ENCODE peak calls at places on chromosomes 11 and 22, in nine cellular contexts. Q is CD4-positive, alpha-beta memory T cell; D is Caco-2; R is PC-3; U is GM23248; N is body of pancreas; Y is cardiac muscle cell; K is endothelial cell of umbilical vein; P is stomach. S is an unnamed sample.
A peak's percentile ranks its signal among the peaks of the same experiment; 100 is the strongest.

GRCh38 chr11:2413735-2414579 is 13.4 kb downstream of the TSSC4 start:
- DNase-seq in Q (no peak), D (no peak), R (no peak), U (no peak), N (no peak), Y (no peak), K (no peak), P (no peak), S (no peak)

GRCh38 chr11:119694334-119694733 is 34.7 kb downstream of the NECTIN1 start:
- DNase-seq in Q (no peak), D (no peak), R (no peak), U (no peak), N (peak; percentile 80), Y (no peak), K (no peak), P (peak; percentile 63), S (peak; percentile 92)

GRCh38 chr11:47499160-47499559 is 50.2 kb upstream of the RAPSN start:
- DNase-seq in Q (no peak), D (no peak), R (no peak), U (no peak), N (no peak), Y (no peak), K (peak; percentile 14), P (no peak), S (no peak)

GRCh38 chr11:116993599-116993998 is 104.6 kb downstream of the SIK3 start:
- DNase-seq in Q (peak; percentile 40), D (no peak), R (no peak), U (no peak), N (no peak), Y (peak; percentile 57), K (peak; percentile 34), P (no peak), S (no peak)

GRCh38 chr11:132644511-132644910 is 887.8 kb downstream of the OPCML start:
- DNase-seq in Q (no peak), D (no peak), R (no peak), U (no peak), N (no peak), Y (no peak), K (no peak), P (no peak), S (no peak)

GRCh38 chr11:32334822-32335221 is 100.5 kb downstream of the WT1 start:
- DNase-seq in Q (no peak), D (no peak), R (peak; percentile 22), U (peak; percentile 45), N (no peak), Y (no peak), K (no peak), P (no peak), S (peak; percentile 6)

GRCh38 chr11:72741849-72742521 is 10.2 kb downstream of the ARAP1 start:
- DNase-seq in Q (no peak), D (peak; percentile 57), R (no peak), U (no peak), N (no peak), Y (no peak), K (no peak), P (no peak), S (no peak)

GRCh38 chr11:120482149-120482548 is 29.4 kb upstream of the GRIK4 start:
- DNase-seq in Q (no peak), D (no peak), R (peak; percentile 65), U (peak; percentile 43), N (peak; percentile 8), Y (peak; percentile 5), K (no peak), P (no peak), S (peak; percentile 24)

GRCh38 chr11:62137881-62138629 is 14.2 kb downstream of the INCENP start:
- DNase-seq in Q (no peak), D (no peak), R (no peak), U (no peak), N (no peak), Y (no peak), K (no peak), P (no peak), S (no peak)

GRCh38 chr11:35014352-35014751 is 97.9 kb downstream of the PDHX start:
- DNase-seq in Q (no peak), D (no peak), R (peak; percentile 38), U (peak; percentile 94), N (no peak), Y (peak; percentile 40), K (no peak), P (no peak), S (no peak)

GRCh38 chr11:2779981-2780849 is 80.4 kb upstream of the KCNQ1OT1 start:
- DNase-seq in Q (no peak), D (peak; percentile 32), R (no peak), U (no peak), N (peak; percentile 18), Y (peak; percentile 38), K (peak; percentile 30), P (peak; percentile 85), S (no peak)

GRCh38 chr11:69249641-69250502 is 44.1 kb upstream of the MYEOV start:
- DNase-seq in Q (no peak), D (peak; percentile 70), R (peak; percentile 12), U (peak; percentile 25), N (no peak), Y (peak; percentile 60), K (no peak), P (no peak), S (peak; percentile 12)

GRCh38 chr22:41672780-41673509 is 15.7 kb downstream of the SNU13 start:
- DNase-seq in Q (no peak), D (no peak), R (peak; percentile 27), U (peak; percentile 49), N (no peak), Y (no peak), K (no peak), P (no peak), S (no peak)

GRCh38 chr11:20647976-20648565 is 21.3 kb upstream of the NELL1 start:
- DNase-seq in Q (no peak), D (no peak), R (peak; percentile 71), U (peak; percentile 52), N (peak; percentile 51), Y (peak; percentile 63), K (peak; percentile 55), P (peak; percentile 36), S (peak; percentile 59)

GRCh38 chr11:128948583-128948982 is 5.9 kb upstream of the TP53AIP1 start:
- DNase-seq in Q (no peak), D (no peak), R (peak; percentile 16), U (no peak), N (no peak), Y (no peak), K (peak; percentile 13), P (no peak), S (no peak)

GRCh38 chr11:126467046-126467370 is 111.5 kb downstream of the ST3GAL4 start:
- DNase-seq in Q (no peak), D (no peak), R (no peak), U (no peak), N (no peak), Y (no peak), K (no peak), P (no peak), S (no peak)

GRCh38 chr11:62542111-62542745 is 4.4 kb downstream of the AHNAK start:
- DNase-seq in Q (peak; percentile 45), D (no peak), R (no peak), U (no peak), N (no peak), Y (no peak), K (no peak), P (peak; percentile 58), S (peak; percentile 75)

GRCh38 chr22:31628969-31629723 is 32.9 kb downstream of the PISD start:
- DNase-seq in Q (no peak), D (no peak), R (no peak), U (no peak), N (no peak), Y (no peak), K (no peak), P (no peak), S (no peak)

GRCh38 chr11:124951341-124951740 is 2.7 kb upstream of the CCDC15 start:
- DNase-seq in Q (no peak), D (no peak), R (no peak), U (no peak), N (no peak), Y (no peak), K (no peak), P (no peak), S (no peak)

GRCh38 chr11:124950606-124951330 is 3.2 kb upstream of the CCDC15 start:
- DNase-seq in Q (peak; percentile 45), D (no peak), R (no peak), U (no peak), N (no peak), Y (no peak), K (no peak), P (no peak), S (peak; percentile 29)

GRCh38 chr11:124953753-124954624 is at the start of gene CCDC15:
- DNase-seq in Q (peak; percentile 95), D (peak; percentile 99), R (peak; percentile 99), U (peak; percentile 100), N (peak; percentile 97), Y (peak; percentile 98), K (peak; percentile 98), P (peak; percentile 97), S (peak; percentile 99)
- H3K4me1 ChIP-seq in Q (peaks cover 50% of the 10 kb centered on the region), D (peaks cover 5% of the 10 kb centered on the region), R (peaks cover 24% of the 10 kb centered on the region), U (peaks cover 14% of the 10 kb centered on the region), N (peaks cover 13% of the 10 kb centered on the region), Y (peaks cover 6% of the 10 kb centered on the region), K (peaks cover 13% of the 10 kb centered on the region), P (peaks cover 10% of the 10 kb centered on the region), S (no peaks in the 10 kb centered on the region)

GRCh38 chr22:24813861-24814770 is 8.1 kb downstream of the SGSM1 start:
- DNase-seq in Q (no peak), D (no peak), R (no peak), U (no peak), N (no peak), Y (no peak), K (no peak), P (no peak), S (no peak)
- H3K27me3 ChIP-seq in Q (no peaks in the 10 kb centered on the region), D (no peaks in the 10 kb centered on the region), R (no peaks in the 10 kb centered on the region), U (peaks cover 3% of the 10 kb centered on the region), N (no peaks in the 10 kb centered on the region), Y (no peaks in the 10 kb centered on the region), K (no peaks in the 10 kb centered on the region), P (no peaks in the 10 kb centered on the region), S (no peaks in the 10 kb centered on the region)

DNA sequence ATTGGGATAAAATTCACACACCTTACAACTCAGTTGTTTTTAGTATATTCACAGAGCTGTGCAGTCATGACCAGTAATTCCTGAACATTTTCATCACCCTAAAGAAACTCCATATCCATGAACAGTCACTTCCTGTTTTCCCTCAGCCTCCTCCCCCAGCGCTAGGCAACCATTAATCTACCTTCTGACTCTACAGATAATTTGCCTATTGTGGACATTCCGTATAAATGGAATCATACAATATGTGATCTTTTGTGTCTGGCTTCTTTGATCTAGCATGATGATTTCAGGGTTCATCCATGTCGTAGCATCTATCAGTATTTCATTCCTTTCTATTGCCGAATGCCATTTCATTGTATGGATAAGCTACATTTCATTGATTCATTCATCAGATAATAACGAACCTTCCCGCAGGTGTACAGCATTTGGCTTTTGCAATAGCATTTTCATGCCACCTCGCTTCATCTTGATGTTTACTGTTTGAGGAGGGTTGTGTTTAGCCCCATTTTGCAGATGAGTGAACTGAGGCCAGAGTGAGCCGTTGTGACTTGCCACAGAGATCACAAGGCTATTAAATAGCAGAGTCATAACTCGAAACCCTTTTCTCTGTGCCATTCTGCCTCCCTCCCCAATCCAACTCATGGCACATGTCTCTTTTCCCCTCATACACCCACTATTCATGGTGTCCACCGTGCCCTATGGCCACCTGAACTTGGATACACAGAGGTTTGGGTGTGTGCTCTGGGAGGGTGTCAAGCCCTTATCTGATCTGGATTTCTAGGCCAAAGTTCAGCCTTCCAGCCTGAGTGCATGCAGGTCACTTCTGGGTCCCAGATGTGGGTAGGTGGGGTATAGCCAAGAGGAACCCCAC is 11.1 kb upstream of the MYH9 start:
- DNase-seq in Q (no peak), D (no peak), R (peak; percentile 58), U (peak; percentile 87), N (no peak), Y (peak; percentile 72), K (peak; percentile 86), P (no peak), S (peak; percentile 89)
- H3K4me1 ChIP-seq in Q (peaks cover 19% of the 10 kb centered on the region), D (peaks cover 51% of the 10 kb centered on the region), R (peaks cover 40% of the 10 kb centered on the region), U (peaks cover 36% of the 10 kb centered on the region), N (peaks cover 13% of the 10 kb centered on the region), Y (peaks cover 6% of the 10 kb centered on the region), K (peaks cover 27% of the 10 kb centered on the region), P (peaks cover 37% of the 10 kb centered on the region), S (no peaks in the 10 kb centered on the region)

GRCh38 chr11:46330887-46331652 is 16.2 kb upstream of the DGKZ start:
- DNase-seq in Q (peak; percentile 84), D (no peak), R (no peak), U (no peak), N (no peak), Y (peak; percentile 34), K (no peak), P (no peak), S (no peak)
- H3K27me3 ChIP-seq in Q (no peaks in the 10 kb centered on the region), D (peaks cover 4% of the 10 kb centered on the region), R (peaks cover 15% of the 10 kb centered on the region), U (peaks cover 14% of the 10 kb centered on the region), N (peaks cover 15% of the 10 kb centered on the region), Y (peaks cover 4% of the 10 kb centered on the region), K (peaks cover 46% of the 10 kb centered on the region), P (no peaks in the 10 kb centered on the region), S (peaks cover 30% of the 10 kb centered on the region)

S was measured in small intestine.